ENCODE peak calls at places on chromosomes 5 and 9, in six cellular contexts. W is adrenal gland; M is NCI-H187 treated with DMSO at 0.1 percent for 48 hours; J is fibroblast of mammary gland; V is cardiac muscle cell; I is stimulated activated CD4-positive, alpha-beta T cell treated with anti-CD3 and anti-CD28 coated beads, Interleukin-2, amount 100 ng/mL, for 24 hours. H is an unnamed sample.
A peak's percentile ranks its signal among the peaks of the same experiment; 100 is the strongest.

GRCh38 chr9:122383992-122384461 is 13.2 kb downstream of the PTGS1 start:
- DNase-seq in J (peak; percentile 93), M (no peak), V (no peak), I (no peak), W (no peak), H (no peak)

GRCh38 chr5:83720805-83721431 is at the start of gene HAPLN1:
- DNase-seq in V (peak; percentile 51), W (no peak), I (no peak), M (no peak), J (no peak), H (no peak)

GRCh38 chr5:25393321-25393720 is 748.5 kb upstream of the CDH10 start:
- DNase-seq in M (no peak), W (no peak), J (no peak), V (no peak), I (no peak), H (no peak)

GRCh38 chr5:177475563-177476427 is 2.4 kb upstream of the DBN1 start:
- DNase-seq in I (no peak), V (no peak), M (no peak), W (no peak), J (no peak), H (no peak)

GRCh38 chr9:12718482-12719026 is 25.4 kb downstream of the TYRP1 start:
- DNase-seq in I (no peak), V (peak; percentile 72), W (no peak), J (no peak), M (no peak), H (no peak)

GRCh38 chr5:150112211-150113046 is 26.1 kb upstream of the CSF1R start:
- DNase-seq in M (no peak), I (no peak), V (no peak), W (no peak), J (peak; percentile 95), H (no peak)

GRCh38 chr9:121815084-121815483 is 163.7 kb downstream of the DAB2IP start:
- DNase-seq in J (no peak), V (no peak), M (no peak), I (no peak), W (no peak), H (no peak)

GRCh38 chr9:17531642-17532254 is 47.1 kb upstream of the SH3GL2 start:
- DNase-seq in W (peak; percentile 40), V (peak; percentile 58), J (peak; percentile 56), I (peak; percentile 38), M (no peak), H (no peak)

GRCh38 chr5:342501-343460 is 21.3 kb downstream of the AHRR start:
- DNase-seq in M (no peak), W (no peak), V (no peak), I (no peak), J (no peak), H (no peak)

GRCh38 chr9:87324613-87325194 is 173.0 kb upstream of the DAPK1 start:
- DNase-seq in J (peak; percentile 78), M (no peak), I (no peak), V (peak; percentile 65), W (no peak), H (no peak)

GRCh38 chr9:30932226-30932625 is 1452.2 kb upstream of the ACO1 start:
- DNase-seq in J (peak; percentile 0), I (no peak), W (no peak), V (no peak), M (no peak), H (no peak)

GRCh38 chr9:98709968-98710965 is 1.5 kb upstream of the GABBR2 start:
- DNase-seq in I (no peak), W (no peak), V (peak; percentile 77), J (peak; percentile 68), M (no peak), H (no peak)

GRCh38 chr9:72898360-72898759 is 54.5 kb downstream of the ALDH1A1 start:
- DNase-seq in W (no peak), M (no peak), I (no peak), V (no peak), J (no peak), H (no peak)

GRCh38 chr5:119340597-119341218 is 15.1 kb upstream of the TNFAIP8 start:
- DNase-seq in V (no peak), I (peak; percentile 49), W (no peak), M (no peak), J (no peak), H (peak; percentile 42)

GRCh38 chr9:127209948-127210621 is 54.5 kb upstream of the GARNL3 start:
- DNase-seq in I (no peak), M (no peak), J (no peak), V (no peak), W (no peak), H (no peak)

GRCh38 chr9:95229230-95229933 is 88.1 kb downstream of the FANCC start:
- DNase-seq in W (no peak), M (no peak), V (no peak), I (no peak), J (no peak), H (no peak)

GRCh38 chr5:133967715-133968056 is 739 bp downstream of the C5orf15 start:
- DNase-seq in V (no peak), M (no peak), I (peak; percentile 16), W (no peak), J (peak; percentile 39), H (no peak)

GRCh38 chr5:113546711-113547159 is 33.2 kb downstream of the YTHDC2 start:
- DNase-seq in I (no peak), W (no peak), M (no peak), V (no peak), J (peak; percentile 71), H (no peak)

GRCh38 chr5:116887104-116887503 is 312.5 kb upstream of the SEMA6A start:
- DNase-seq in V (no peak), M (no peak), J (no peak), W (no peak), I (no peak), H (no peak)

GRCh38 chr5:39399135-39400036 is 25.4 kb downstream of the DAB2 start:
- DNase-seq in W (peak; percentile 59), M (no peak), I (no peak), J (peak; percentile 99), V (no peak), H (no peak)

GRCh38 chr9:109074236-109074889 is 45.4 kb downstream of the TMEM245 start:
- DNase-seq in M (no peak), J (no peak), I (no peak), W (no peak), V (no peak), H (no peak)

GRCh38 chr5:140547508-140548299 is at the start of gene EIF4EBP3:
- DNase-seq in W (peak; percentile 99), V (peak; percentile 97), M (peak; percentile 3), I (peak; percentile 89), J (peak; percentile 96), H (peak; percentile 87)

GRCh38 chr5:134223406-134224251 is 2.2 kb downstream of the PPP2CA start:
- DNase-seq in I (no peak), V (no peak), M (no peak), W (no peak), J (peak; percentile 63), H (no peak)

GRCh38 chr5:141382469-141383294 is at the start of gene PCDHGA7:
- DNase-seq in V (no peak), M (no peak), I (no peak), J (peak; percentile 54), W (no peak), H (no peak)

GRCh38 chr9:21294325-21294724 is 10.8 kb downstream of the IFNA5 start:
- DNase-seq in I (no peak), M (no peak), W (no peak), V (no peak), J (peak; percentile 63), H (no peak)

GRCh38 chr5:932151-932627 is 39.5 kb downstream of the TRIP13 start:
- DNase-seq in W (no peak), J (no peak), V (no peak), M (no peak), I (no peak), H (no peak)

GRCh38 chr5:90813392-90813791 is 254.8 kb downstream of the ADGRV1 start:
- DNase-seq in V (no peak), M (no peak), I (no peak), J (no peak), W (no peak), H (no peak)

GRCh38 chr5:157143127-157143959 is 678 bp upstream of the MED7 start:
- DNase-seq in W (peak; percentile 55), V (peak; percentile 9), I (peak; percentile 63), J (peak; percentile 10), M (no peak), H (peak; percentile 42)

H was measured in effector CD4-positive, alpha-beta T cell.